ENCODE peak calls at places on chromosomes 16 and 17, in eight cellular contexts. One of them, this sample, is unnamed.

GRCh38 chr17:60006160-60006559 is 41.6 kb upstream of the RNFT1 start:
- DNase-seq in NCI-H446: no peak
- DNase-seq in T-cell: no peak
- DNase-seq in iPS DF 19.7: no peak
- DNase-seq in mesothelial cell of epicardium: no peak
- DNase-seq in stimulated activated CD4-positive, alpha-beta T cell treated with anti-CD3 and anti-CD28 coated beads, Interleukin-2, amount 100 ng/mL, for 48 hours: no peak
- DNase-seq in AG04450: no peak
- DNase-seq in activated T-cell treated with anti-CD3 and anti-CD28 coated beads for 4 hours: no peak
- DNase-seq in this sample: no peak

GRCh38 chr17:42275527-42276358 is 448 bp downstream of the STAT5B start:
- DNase-seq in NCI-H446: no peak
- DNase-seq in T-cell: peak; percentile 20
- DNase-seq in iPS DF 19.7: no peak
- DNase-seq in mesothelial cell of epicardium: peak; percentile 71
- DNase-seq in stimulated activated CD4-positive, alpha-beta T cell treated with anti-CD3 and anti-CD28 coated beads, Interleukin-2, amount 100 ng/mL, for 48 hours: no peak
- DNase-seq in AG04450: peak; percentile 15
- DNase-seq in activated T-cell treated with anti-CD3 and anti-CD28 coated beads for 4 hours: peak; percentile 39
- DNase-seq in this sample: no peak

GRCh38 chr16:67560827-67561342 is 1.4 kb upstream of the CTCF start:
- DNase-seq in NCI-H446: no peak
- DNase-seq in T-cell: no peak
- DNase-seq in iPS DF 19.7: no peak
- DNase-seq in mesothelial cell of epicardium: no peak
- DNase-seq in stimulated activated CD4-positive, alpha-beta T cell treated with anti-CD3 and anti-CD28 coated beads, Interleukin-2, amount 100 ng/mL, for 48 hours: no peak
- DNase-seq in AG04450: no peak
- DNase-seq in activated T-cell treated with anti-CD3 and anti-CD28 coated beads for 4 hours: no peak
- DNase-seq in this sample: no peak

GRCh38 chr16:82152641-82153094 is 17.4 kb downstream of the MPHOSPH6 start:
- DNase-seq in NCI-H446: no peak
- DNase-seq in T-cell: no peak
- DNase-seq in iPS DF 19.7: no peak
- DNase-seq in mesothelial cell of epicardium: no peak
- DNase-seq in stimulated activated CD4-positive, alpha-beta T cell treated with anti-CD3 and anti-CD28 coated beads, Interleukin-2, amount 100 ng/mL, for 48 hours: no peak
- DNase-seq in AG04450: peak; percentile 2
- DNase-seq in activated T-cell treated with anti-CD3 and anti-CD28 coated beads for 4 hours: no peak
- DNase-seq in this sample: no peak

GRCh38 chr16:70684146-70685060 is 1.4 kb downstream of the MTSS2 start:
- DNase-seq in NCI-H446: no peak
- DNase-seq in T-cell: no peak
- DNase-seq in iPS DF 19.7: no peak
- DNase-seq in mesothelial cell of epicardium: no peak
- DNase-seq in stimulated activated CD4-positive, alpha-beta T cell treated with anti-CD3 and anti-CD28 coated beads, Interleukin-2, amount 100 ng/mL, for 48 hours: no peak
- DNase-seq in AG04450: no peak
- DNase-seq in activated T-cell treated with anti-CD3 and anti-CD28 coated beads for 4 hours: no peak
- DNase-seq in this sample: no peak

GRCh38 chr16:73433493-73434307 is 385.8 kb upstream of the ZFHX3 start:
- DNase-seq in NCI-H446: no peak
- DNase-seq in T-cell: no peak
- DNase-seq in iPS DF 19.7: no peak
- DNase-seq in mesothelial cell of epicardium: no peak
- DNase-seq in stimulated activated CD4-positive, alpha-beta T cell treated with anti-CD3 and anti-CD28 coated beads, Interleukin-2, amount 100 ng/mL, for 48 hours: no peak
- DNase-seq in AG04450: no peak
- DNase-seq in activated T-cell treated with anti-CD3 and anti-CD28 coated beads for 4 hours: no peak
- DNase-seq in this sample: no peak

GRCh38 chr16:73163238-73163795 is 115.4 kb upstream of the ZFHX3 start:
- DNase-seq in NCI-H446: no peak
- DNase-seq in T-cell: no peak
- DNase-seq in iPS DF 19.7: no peak
- DNase-seq in mesothelial cell of epicardium: no peak
- DNase-seq in stimulated activated CD4-positive, alpha-beta T cell treated with anti-CD3 and anti-CD28 coated beads, Interleukin-2, amount 100 ng/mL, for 48 hours: no peak
- DNase-seq in AG04450: no peak
- DNase-seq in activated T-cell treated with anti-CD3 and anti-CD28 coated beads for 4 hours: no peak
- DNase-seq in this sample: no peak

GRCh38 chr17:82004485-82005455 is 17.9 kb downstream of the CENPX start:
- DNase-seq in NCI-H446: no peak
- DNase-seq in T-cell: no peak
- DNase-seq in iPS DF 19.7: no peak
- DNase-seq in mesothelial cell of epicardium: no peak
- DNase-seq in stimulated activated CD4-positive, alpha-beta T cell treated with anti-CD3 and anti-CD28 coated beads, Interleukin-2, amount 100 ng/mL, for 48 hours: no peak
- DNase-seq in AG04450: no peak
- DNase-seq in activated T-cell treated with anti-CD3 and anti-CD28 coated beads for 4 hours: no peak
- DNase-seq in this sample: no peak

This sample was measured in HS-27A.